ENCODE peak calls at places on chromosomes 7 and 10, in eight cellular contexts. One of them, this sample, is unnamed.

GRCh38 chr7:7484072-7484471 is 51.6 kb downstream of the COL28A1 start:
- DNase-seq in skeletal muscle cell: no peak
- DNase-seq in NCI-H1436: no peak
- DNase-seq in nucleus accumbens: no peak
- DNase-seq in posterior vena cava: no peak
- DNase-seq in stimulated activated naive CD8-positive, alpha-beta T cell treated with anti-CD3 and anti-CD28 coated beads, Interleukin-15, amount 100 ng/mL, for 72 hours: no peak
- DNase-seq in A673: no peak
- DNase-seq in dorsolateral prefrontal cortex: no peak
- DNase-seq in this sample: no peak

GRCh38 chr7:14673202-14673601 is 229.3 kb downstream of the DGKB start:
- DNase-seq in skeletal muscle cell: no peak
- DNase-seq in NCI-H1436: no peak
- DNase-seq in nucleus accumbens: no peak
- DNase-seq in posterior vena cava: no peak
- DNase-seq in stimulated activated naive CD8-positive, alpha-beta T cell treated with anti-CD3 and anti-CD28 coated beads, Interleukin-15, amount 100 ng/mL, for 72 hours: no peak
- DNase-seq in A673: no peak
- DNase-seq in dorsolateral prefrontal cortex: no peak
- DNase-seq in this sample: no peak

GRCh38 chr10:70595566-70596016 is 7.0 kb downstream of the PRF1 start:
- DNase-seq in skeletal muscle cell: no peak
- DNase-seq in NCI-H1436: no peak
- DNase-seq in nucleus accumbens: no peak
- DNase-seq in posterior vena cava: no peak
- DNase-seq in stimulated activated naive CD8-positive, alpha-beta T cell treated with anti-CD3 and anti-CD28 coated beads, Interleukin-15, amount 100 ng/mL, for 72 hours: no peak
- DNase-seq in A673: no peak
- DNase-seq in dorsolateral prefrontal cortex: no peak
- DNase-seq in this sample: no peak

GRCh38 chr7:48111596-48111995 is 22.5 kb downstream of the UPP1 start:
- DNase-seq in skeletal muscle cell: no peak
- DNase-seq in NCI-H1436: no peak
- DNase-seq in nucleus accumbens: no peak
- DNase-seq in posterior vena cava: no peak
- DNase-seq in stimulated activated naive CD8-positive, alpha-beta T cell treated with anti-CD3 and anti-CD28 coated beads, Interleukin-15, amount 100 ng/mL, for 72 hours: no peak
- DNase-seq in A673: no peak
- DNase-seq in dorsolateral prefrontal cortex: no peak
- DNase-seq in this sample: no peak

GRCh38 chr7:36455646-36456045 is 66.0 kb downstream of the ANLN start:
- DNase-seq in skeletal muscle cell: no peak
- DNase-seq in NCI-H1436: no peak
- DNase-seq in nucleus accumbens: no peak
- DNase-seq in posterior vena cava: no peak
- DNase-seq in stimulated activated naive CD8-positive, alpha-beta T cell treated with anti-CD3 and anti-CD28 coated beads, Interleukin-15, amount 100 ng/mL, for 72 hours: no peak
- DNase-seq in A673: no peak
- DNase-seq in dorsolateral prefrontal cortex: no peak
- DNase-seq in this sample: no peak

GRCh38 chr10:101569465-101569837 is 18.6 kb downstream of the POLL start:
- DNase-seq in skeletal muscle cell: no peak
- DNase-seq in NCI-H1436: no peak
- DNase-seq in nucleus accumbens: no peak
- DNase-seq in posterior vena cava: peak; percentile 66
- DNase-seq in stimulated activated naive CD8-positive, alpha-beta T cell treated with anti-CD3 and anti-CD28 coated beads, Interleukin-15, amount 100 ng/mL, for 72 hours: no peak
- DNase-seq in A673: no peak
- DNase-seq in dorsolateral prefrontal cortex: no peak
- DNase-seq in this sample: no peak

GRCh38 chr7:111929258-111929657 is 276.9 kb downstream of the DOCK4 start:
- DNase-seq in skeletal muscle cell: no peak
- DNase-seq in NCI-H1436: no peak
- DNase-seq in nucleus accumbens: no peak
- DNase-seq in posterior vena cava: no peak
- DNase-seq in stimulated activated naive CD8-positive, alpha-beta T cell treated with anti-CD3 and anti-CD28 coated beads, Interleukin-15, amount 100 ng/mL, for 72 hours: no peak
- DNase-seq in A673: no peak
- DNase-seq in dorsolateral prefrontal cortex: no peak
- DNase-seq in this sample: no peak

GRCh38 chr10:18689498-18689897 is 30.3 kb downstream of the ARL5B start:
- DNase-seq in skeletal muscle cell: no peak
- DNase-seq in NCI-H1436: peak; percentile 31
- DNase-seq in nucleus accumbens: no peak
- DNase-seq in posterior vena cava: no peak
- DNase-seq in stimulated activated naive CD8-positive, alpha-beta T cell treated with anti-CD3 and anti-CD28 coated beads, Interleukin-15, amount 100 ng/mL, for 72 hours: no peak
- DNase-seq in A673: peak; percentile 64
- DNase-seq in dorsolateral prefrontal cortex: no peak
- DNase-seq in this sample: no peak

GRCh38 chr7:20132596-20132995 is 84.6 kb downstream of the MACC1 start:
- DNase-seq in skeletal muscle cell: no peak
- DNase-seq in NCI-H1436: no peak
- DNase-seq in nucleus accumbens: no peak
- DNase-seq in posterior vena cava: no peak
- DNase-seq in stimulated activated naive CD8-positive, alpha-beta T cell treated with anti-CD3 and anti-CD28 coated beads, Interleukin-15, amount 100 ng/mL, for 72 hours: no peak
- DNase-seq in A673: no peak
- DNase-seq in dorsolateral prefrontal cortex: no peak
- DNase-seq in this sample: no peak

GRCh38 chr10:2201534-2202104 is 464.3 kb upstream of the ADARB2 start:
- DNase-seq in skeletal muscle cell: no peak
- DNase-seq in NCI-H1436: no peak
- DNase-seq in nucleus accumbens: no peak
- DNase-seq in posterior vena cava: no peak
- DNase-seq in stimulated activated naive CD8-positive, alpha-beta T cell treated with anti-CD3 and anti-CD28 coated beads, Interleukin-15, amount 100 ng/mL, for 72 hours: no peak
- DNase-seq in A673: no peak
- DNase-seq in dorsolateral prefrontal cortex: no peak
- DNase-seq in this sample: no peak

GRCh38 chr7:20597339-20597738 is 18.1 kb upstream of the ABCB5 start:
- DNase-seq in skeletal muscle cell: no peak
- DNase-seq in NCI-H1436: no peak
- DNase-seq in nucleus accumbens: no peak
- DNase-seq in posterior vena cava: no peak
- DNase-seq in stimulated activated naive CD8-positive, alpha-beta T cell treated with anti-CD3 and anti-CD28 coated beads, Interleukin-15, amount 100 ng/mL, for 72 hours: no peak
- DNase-seq in A673: peak; percentile 19
- DNase-seq in dorsolateral prefrontal cortex: no peak
- DNase-seq in this sample: no peak

GRCh38 chr10:93468532-93469213 is 13.5 kb downstream of the MYOF start:
- DNase-seq in skeletal muscle cell: peak; percentile 80
- DNase-seq in NCI-H1436: no peak
- DNase-seq in nucleus accumbens: no peak
- DNase-seq in posterior vena cava: no peak
- DNase-seq in stimulated activated naive CD8-positive, alpha-beta T cell treated with anti-CD3 and anti-CD28 coated beads, Interleukin-15, amount 100 ng/mL, for 72 hours: no peak
- DNase-seq in A673: peak; percentile 69
- DNase-seq in dorsolateral prefrontal cortex: no peak
- DNase-seq in this sample: no peak

GRCh38 chr7:24227603-24228359 is 56.2 kb upstream of the NPY start:
- DNase-seq in skeletal muscle cell: no peak
- DNase-seq in NCI-H1436: no peak
- DNase-seq in nucleus accumbens: no peak
- DNase-seq in posterior vena cava: no peak
- DNase-seq in stimulated activated naive CD8-positive, alpha-beta T cell treated with anti-CD3 and anti-CD28 coated beads, Interleukin-15, amount 100 ng/mL, for 72 hours: peak; percentile 32
- DNase-seq in A673: no peak
- DNase-seq in dorsolateral prefrontal cortex: no peak
- DNase-seq in this sample: no peak

GRCh38 chr10:114538544-114538906 is 119.5 kb downstream of the ABLIM1 start:
- DNase-seq in skeletal muscle cell: no peak
- DNase-seq in NCI-H1436: no peak
- DNase-seq in nucleus accumbens: no peak
- DNase-seq in posterior vena cava: no peak
- DNase-seq in stimulated activated naive CD8-positive, alpha-beta T cell treated with anti-CD3 and anti-CD28 coated beads, Interleukin-15, amount 100 ng/mL, for 72 hours: peak; percentile 42
- DNase-seq in A673: no peak
- DNase-seq in dorsolateral prefrontal cortex: no peak
- DNase-seq in this sample: peak; percentile 16

GRCh38 chr7:128453836-128454804 is 1.6 kb upstream of the HILPDA start:
- DNase-seq in skeletal muscle cell: peak; percentile 93
- DNase-seq in NCI-H1436: no peak
- DNase-seq in nucleus accumbens: peak; percentile 4
- DNase-seq in posterior vena cava: peak; percentile 96
- DNase-seq in stimulated activated naive CD8-positive, alpha-beta T cell treated with anti-CD3 and anti-CD28 coated beads, Interleukin-15, amount 100 ng/mL, for 72 hours: no peak
- DNase-seq in A673: no peak
- DNase-seq in dorsolateral prefrontal cortex: peak; percentile 54
- DNase-seq in this sample: no peak

GRCh38 chr7:96380111-96380512 is 58.2 kb upstream of the SLC25A13 start:
- DNase-seq in skeletal muscle cell: no peak
- DNase-seq in NCI-H1436: peak; percentile 83
- DNase-seq in nucleus accumbens: no peak
- DNase-seq in posterior vena cava: no peak
- DNase-seq in stimulated activated naive CD8-positive, alpha-beta T cell treated with anti-CD3 and anti-CD28 coated beads, Interleukin-15, amount 100 ng/mL, for 72 hours: no peak
- DNase-seq in A673: peak; percentile 15
- DNase-seq in dorsolateral prefrontal cortex: no peak
- DNase-seq in this sample: peak; percentile 69

GRCh38 chr10:71860243-71861029 is 9.4 kb upstream of the PSAP start:
- DNase-seq in skeletal muscle cell: peak; percentile 100
- DNase-seq in NCI-H1436: peak; percentile 92
- DNase-seq in nucleus accumbens: peak; percentile 86
- DNase-seq in posterior vena cava: peak; percentile 97
- DNase-seq in stimulated activated naive CD8-positive, alpha-beta T cell treated with anti-CD3 and anti-CD28 coated beads, Interleukin-15, amount 100 ng/mL, for 72 hours: peak; percentile 33
- DNase-seq in A673: peak; percentile 97
- DNase-seq in dorsolateral prefrontal cortex: peak; percentile 92
- DNase-seq in this sample: peak; percentile 38

GRCh38 chr10:63260860-63261251 is 127.7 kb downstream of the NRBF2 start:
- DNase-seq in skeletal muscle cell: no peak
- DNase-seq in NCI-H1436: no peak
- DNase-seq in nucleus accumbens: no peak
- DNase-seq in posterior vena cava: no peak
- DNase-seq in stimulated activated naive CD8-positive, alpha-beta T cell treated with anti-CD3 and anti-CD28 coated beads, Interleukin-15, amount 100 ng/mL, for 72 hours: no peak
- DNase-seq in A673: no peak
- DNase-seq in dorsolateral prefrontal cortex: no peak
- DNase-seq in this sample: no peak

GRCh38 chr7:139776486-139777303 is 1.1 kb downstream of the HIPK2 start:
- DNase-seq in skeletal muscle cell: no peak
- DNase-seq in NCI-H1436: no peak
- DNase-seq in nucleus accumbens: peak; percentile 47
- DNase-seq in posterior vena cava: peak; percentile 81
- DNase-seq in stimulated activated naive CD8-positive, alpha-beta T cell treated with anti-CD3 and anti-CD28 coated beads, Interleukin-15, amount 100 ng/mL, for 72 hours: peak; percentile 22
- DNase-seq in A673: peak; percentile 56
- DNase-seq in dorsolateral prefrontal cortex: no peak
- DNase-seq in this sample: no peak

GRCh38 chr7:103683348-103683747 is 237.3 kb upstream of the SLC26A5 start:
- DNase-seq in skeletal muscle cell: no peak
- DNase-seq in NCI-H1436: no peak
- DNase-seq in nucleus accumbens: no peak
- DNase-seq in posterior vena cava: no peak
- DNase-seq in stimulated activated naive CD8-positive, alpha-beta T cell treated with anti-CD3 and anti-CD28 coated beads, Interleukin-15, amount 100 ng/mL, for 72 hours: no peak
- DNase-seq in A673: no peak
- DNase-seq in dorsolateral prefrontal cortex: no peak
- DNase-seq in this sample: no peak

GRCh38 chr10:100340948-100341847 is 5.8 kb upstream of the SCD start:
- DNase-seq in skeletal muscle cell: no peak
- DNase-seq in NCI-H1436: no peak
- DNase-seq in nucleus accumbens: peak; percentile 63
- DNase-seq in posterior vena cava: no peak
- DNase-seq in stimulated activated naive CD8-positive, alpha-beta T cell treated with anti-CD3 and anti-CD28 coated beads, Interleukin-15, amount 100 ng/mL, for 72 hours: no peak
- DNase-seq in A673: no peak
- DNase-seq in dorsolateral prefrontal cortex: peak; percentile 83
- DNase-seq in this sample: no peak

This sample was measured in NCI-H2029.